ENCODE peak calls at places on chromosomes 1 and 21, in eight cellular contexts. L is H7; E is psoas muscle; T is tibial artery; Z is prostate gland; F is GM23338; U is CD8-positive, alpha-beta memory T cell; P is heart left ventricle. N is an unnamed sample.

GRCh38 chr21:45636921-45637646 is 6.4 kb upstream of the PCBP3 start:
- DNase-seq in L (peak; percentile 56), P (no peak), U (no peak), T (no peak), Z (no peak), F (no peak), E (no peak), N (no peak)

GRCh38 chr1:3472088-3472850 is 17.8 kb downstream of the ARHGEF16 start:
- DNase-seq in L (no peak), Z (no peak), E (peak; percentile 45), U (no peak), F (no peak), T (no peak), P (no peak), N (no peak)

GRCh38 chr1:22416555-22417454 is 34.8 kb upstream of the ZBTB40 start:
- DNase-seq in Z (peak; percentile 74), T (peak; percentile 28), L (peak; percentile 92), U (peak; percentile 68), P (peak; percentile 69), F (peak; percentile 91), E (peak; percentile 85), N (peak; percentile 50)

GRCh38 chr1:201594575-201595245 is 55.8 kb downstream of the NAV1 start:
- DNase-seq in F (peak; percentile 83), L (peak; percentile 86), E (no peak), U (no peak), P (no peak), T (no peak), Z (no peak), N (no peak)

GRCh38 chr1:160081261-160081936 is at the start of gene KCNJ9:
- DNase-seq in P (no peak), T (no peak), Z (no peak), F (peak; percentile 87), E (no peak), L (peak; percentile 88), U (no peak), N (no peak)

GRCh38 chr1:165182975-165183374 is 173.5 kb downstream of the LMX1A start:
- DNase-seq in E (no peak), F (no peak), Z (no peak), T (no peak), U (no peak), P (no peak), L (no peak), N (no peak)

GRCh38 chr21:25343774-25344545 is 263.3 kb downstream of the MRPL39 start:
- DNase-seq in F (peak; percentile 21), P (no peak), Z (no peak), L (no peak), E (no peak), U (no peak), T (no peak), N (no peak)

GRCh38 chr1:22261580-22261979 is 118.7 kb upstream of the WNT4 start:
- DNase-seq in E (no peak), P (no peak), Z (no peak), U (no peak), L (no peak), F (no peak), T (no peak), N (no peak)

GRCh38 chr1:219837274-219837993 is 90.9 kb downstream of the SLC30A10 start:
- DNase-seq in T (no peak), L (peak; percentile 32), F (peak; percentile 87), P (no peak), Z (peak; percentile 16), U (no peak), E (no peak), N (peak; percentile 67)

GRCh38 chr1:118136511-118136937 is 48.5 kb downstream of the SPAG17 start:
- DNase-seq in E (no peak), T (no peak), L (no peak), F (no peak), U (no peak), P (no peak), Z (no peak), N (no peak)

GRCh38 chr1:172145231-172145651 is 275.2 kb upstream of the C1orf105 start:
- DNase-seq in P (no peak), F (peak; percentile 14), T (no peak), E (no peak), L (no peak), U (no peak), Z (no peak), N (no peak)

DNA sequence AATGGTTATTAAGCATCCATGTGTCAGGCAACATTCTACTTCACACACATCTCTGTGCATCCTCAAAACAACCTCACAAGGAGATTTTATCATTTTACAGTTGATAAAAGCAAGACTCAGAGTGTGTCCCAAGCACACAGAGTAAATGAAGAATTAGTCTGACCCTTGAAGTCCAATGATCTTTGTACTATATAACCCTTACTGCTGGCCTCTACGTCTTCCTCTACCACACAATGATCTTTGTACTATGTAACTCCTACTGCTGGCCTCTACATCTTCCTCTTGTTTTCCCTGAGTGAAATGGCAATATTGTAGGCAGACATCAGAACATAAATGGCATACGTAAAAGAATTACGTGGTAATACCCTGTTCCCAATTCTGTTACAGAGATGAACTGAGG is 55.3 kb downstream of the AHCTF1 start:
- DNase-seq in Z (no peak), E (no peak), L (no peak), U (no peak), P (no peak), T (no peak), F (no peak), N (no peak)
- H3K36me3 ChIP-seq in Z (no peaks in the 10 kb centered on the region), E (peaks cover 82% of the 10 kb centered on the region), L (peaks cover 8% of the 10 kb centered on the region), U (peaks cover 29% of the 10 kb centered on the region), P (peaks cover 93% of the 10 kb centered on the region), T (peaks cover 22% of the 10 kb centered on the region), F (peaks cover 16% of the 10 kb centered on the region), N (peaks cover 6% of the 10 kb centered on the region)

GRCh38 chr1:108779455-108779854 is 33.0 kb downstream of the STXBP3 start:
- DNase-seq in Z (no peak), P (no peak), U (no peak), T (no peak), L (no peak), F (no peak), E (no peak), N (no peak)

GRCh38 chr1:108780937-108781574 is 34.6 kb downstream of the STXBP3 start:
- DNase-seq in F (peak; percentile 7), L (no peak), E (no peak), P (no peak), Z (no peak), U (no peak), T (no peak), N (no peak)

GRCh38 chr1:108785880-108786279 is 39.4 kb downstream of the STXBP3 start:
- DNase-seq in F (no peak), U (no peak), L (no peak), E (no peak), P (no peak), T (no peak), Z (no peak), N (no peak)

DNA sequence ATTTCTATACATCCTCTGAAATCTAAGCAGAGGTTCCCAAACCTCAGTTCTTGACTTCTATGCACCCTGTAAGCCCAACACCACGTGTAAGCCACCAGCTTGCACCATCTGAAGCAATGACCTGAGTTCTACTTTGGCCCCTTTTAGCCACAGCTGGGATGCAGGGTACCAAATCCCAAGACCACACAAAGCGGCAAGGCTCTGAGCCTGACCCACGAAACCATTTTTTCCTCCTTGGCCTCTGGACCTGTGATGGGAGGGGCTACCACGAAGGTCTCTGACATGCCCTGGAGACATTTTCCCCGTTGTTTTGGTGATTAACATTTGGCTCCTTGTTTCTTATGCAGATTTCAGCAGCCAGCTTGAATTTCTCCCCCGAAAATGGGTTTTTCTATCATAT is 38.8 kb downstream of the STXBP3 start:
- DNase-seq in T (no peak), F (peak; percentile 5), P (no peak), E (no peak), L (no peak), Z (no peak), U (no peak), N (peak; percentile 4)
- H3K36me3 ChIP-seq in T (peaks cover 52% of the 10 kb centered on the region), F (peaks cover 27% of the 10 kb centered on the region), P (peaks cover 99% of the 10 kb centered on the region), E (peaks cover 91% of the 10 kb centered on the region), L (peaks cover 3% of the 10 kb centered on the region), Z (peaks cover 2% of the 10 kb centered on the region), U (peaks cover 18% of the 10 kb centered on the region), N (peaks cover 11% of the 10 kb centered on the region)

GRCh38 chr1:230948301-230948700 is 30.4 kb downstream of the TTC13 start:
- DNase-seq in Z (no peak), L (no peak), E (no peak), P (no peak), U (no peak), T (no peak), F (no peak), N (no peak)
- H3K36me3 ChIP-seq in Z (no peaks in the 10 kb centered on the region), L (no peaks in the 10 kb centered on the region), E (peaks cover 47% of the 10 kb centered on the region), P (peaks cover 43% of the 10 kb centered on the region), U (peaks cover 7% of the 10 kb centered on the region), T (peaks cover 6% of the 10 kb centered on the region), F (no peaks in the 10 kb centered on the region), N (no peaks in the 10 kb centered on the region)

GRCh38 chr1:28755701-28756100 is 19.0 kb downstream of the YTHDF2 start:
- DNase-seq in L (no peak), Z (no peak), T (no peak), P (no peak), U (no peak), E (no peak), F (no peak), N (no peak)
- H3K36me3 ChIP-seq in L (peaks cover 6% of the 10 kb centered on the region), Z (no peaks in the 10 kb centered on the region), T (peaks cover 8% of the 10 kb centered on the region), P (peaks cover 52% of the 10 kb centered on the region), U (peaks cover 8% of the 10 kb centered on the region), E (peaks cover 17% of the 10 kb centered on the region), F (peaks cover 15% of the 10 kb centered on the region), N (no peaks in the 10 kb centered on the region)

DNA sequence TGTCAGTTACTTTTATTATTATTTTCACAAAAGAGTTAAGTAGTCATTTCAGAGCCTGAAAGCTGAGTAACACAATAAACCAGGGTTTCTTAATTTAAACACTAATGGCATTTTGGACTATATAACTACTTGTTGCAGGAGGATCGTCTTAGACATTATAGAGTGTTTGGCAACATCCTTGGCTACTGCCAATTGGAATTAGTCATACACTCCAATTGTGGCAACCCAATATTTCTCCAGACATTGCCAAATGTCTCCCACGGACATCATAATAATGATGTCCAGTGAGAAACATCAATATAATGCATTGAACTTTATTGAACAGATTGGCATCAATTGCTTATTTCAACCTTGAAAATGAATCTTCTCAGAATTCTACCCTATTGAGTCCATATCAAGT is 441.9 kb upstream of the ADGRL4 start:
- DNase-seq in F (no peak), L (no peak), Z (no peak), P (no peak), T (no peak), U (no peak), E (no peak), N (no peak)
- H3K36me3 ChIP-seq in F (no peaks in the 10 kb centered on the region), L (no peaks in the 10 kb centered on the region), Z (no peaks in the 10 kb centered on the region), P (no peaks in the 10 kb centered on the region), T (no peaks in the 10 kb centered on the region), U (no peaks in the 10 kb centered on the region), E (no peaks in the 10 kb centered on the region), N (no peaks in the 10 kb centered on the region)